ENCODE peak calls at places on chromosomes 12 and 14, in eight cellular contexts. K is AG04450; N is mammary epithelial cell; E is H7; O is neuronal stem cell; Q is AG10803; U is CD8-positive, alpha-beta T cell; Z is right cardiac atrium. R is an unnamed sample.
A peak's percentile ranks its signal among the peaks of the same experiment; 100 is the strongest.

GRCh38 chr12:77047341-77048202 is 17.8 kb downstream of the E2F7 start:
- DNase-seq in K (no peak), N (no peak), E (no peak), O (no peak), Q (peak; percentile 31), U (no peak), Z (no peak), R (no peak)

GRCh38 chr12:2395352-2395977 is 342.7 kb downstream of the CACNA1C start:
- DNase-seq in K (no peak), N (no peak), E (peak; percentile 89), O (peak; percentile 64), Q (peak; percentile 25), U (no peak), Z (peak; percentile 56), R (peak; percentile 8)

GRCh38 chr12:124809878-124810277 is 53.8 kb downstream of the SCARB1 start:
- DNase-seq in K (no peak), N (peak; percentile 26), E (no peak), O (no peak), Q (peak; percentile 57), U (no peak), Z (no peak), R (no peak)

GRCh38 chr12:65334534-65334933 is 56.1 kb downstream of the MSRB3 start:
- DNase-seq in K (no peak), N (peak; percentile 26), E (no peak), O (no peak), Q (peak; percentile 33), U (no peak), Z (no peak), R (no peak)

GRCh38 chr12:12903642-12904609 is 12.6 kb downstream of the GPRC5A start:
- DNase-seq in K (no peak), N (no peak), E (no peak), O (no peak), Q (no peak), U (no peak), Z (no peak), R (no peak)

GRCh38 chr12:64385468-64385867 is 5.1 kb downstream of the C12orf56 start:
- DNase-seq in K (no peak), N (peak; percentile 82), E (no peak), O (no peak), Q (no peak), U (no peak), Z (no peak), R (no peak)

GRCh38 chr12:59803735-59804134 is 207.9 kb downstream of the SLC16A7 start:
- DNase-seq in K (no peak), N (peak; percentile 23), E (no peak), O (no peak), Q (peak; percentile 25), U (no peak), Z (no peak), R (no peak)

GRCh38 chr12:78407722-78408121 is 456.9 kb upstream of the SYT1 start:
- DNase-seq in K (no peak), N (no peak), E (no peak), O (no peak), Q (no peak), U (no peak), Z (no peak), R (no peak)

GRCh38 chr12:108825205-108825950 is 32.0 kb downstream of the SSH1 start:
- DNase-seq in K (no peak), N (no peak), E (no peak), O (no peak), Q (peak; percentile 61), U (no peak), Z (no peak), R (no peak)

GRCh38 chr12:6364037-6364360 is 11.4 kb downstream of the SCNN1A start:
- DNase-seq in K (no peak), N (no peak), E (no peak), O (no peak), Q (no peak), U (no peak), Z (peak; percentile 67), R (no peak)

GRCh38 chr14:77763316-77763715 is 2.4 kb upstream of the SNW1 start:
- DNase-seq in K (no peak), N (no peak), E (no peak), O (no peak), Q (no peak), U (no peak), Z (no peak), R (no peak)

GRCh38 chr12:69430942-69431603 is 39.1 kb upstream of the FRS2 start:
- DNase-seq in K (no peak), N (no peak), E (no peak), O (no peak), Q (no peak), U (no peak), Z (peak; percentile 35), R (no peak)

GRCh38 chr12:46608431-46609280 is 217.1 kb downstream of the SLC38A4 start:
- DNase-seq in K (no peak), N (peak; percentile 35), E (no peak), O (no peak), Q (peak; percentile 88), U (no peak), Z (no peak), R (no peak)

GRCh38 chr12:123063535-123063934 is 83.1 kb downstream of the ARL6IP4 start:
- DNase-seq in K (no peak), N (no peak), E (peak; percentile 92), O (peak; percentile 33), Q (no peak), U (no peak), Z (no peak), R (no peak)

GRCh38 chr12:132282950-132283771 is 46.2 kb downstream of the GALNT9 start:
- DNase-seq in K (no peak), N (no peak), E (peak; percentile 85), O (no peak), Q (no peak), U (no peak), Z (no peak), R (no peak)

GRCh38 chr12:81815611-81816010 is 56.5 kb upstream of the PPFIA2 start:
- DNase-seq in K (no peak), N (no peak), E (no peak), O (no peak), Q (no peak), U (no peak), Z (no peak), R (no peak)

GRCh38 chr14:105178069-105178867 is 2.8 kb downstream of the NUDT14 start:
- DNase-seq in K (no peak), N (no peak), E (no peak), O (no peak), Q (no peak), U (no peak), Z (no peak), R (no peak)

DNA sequence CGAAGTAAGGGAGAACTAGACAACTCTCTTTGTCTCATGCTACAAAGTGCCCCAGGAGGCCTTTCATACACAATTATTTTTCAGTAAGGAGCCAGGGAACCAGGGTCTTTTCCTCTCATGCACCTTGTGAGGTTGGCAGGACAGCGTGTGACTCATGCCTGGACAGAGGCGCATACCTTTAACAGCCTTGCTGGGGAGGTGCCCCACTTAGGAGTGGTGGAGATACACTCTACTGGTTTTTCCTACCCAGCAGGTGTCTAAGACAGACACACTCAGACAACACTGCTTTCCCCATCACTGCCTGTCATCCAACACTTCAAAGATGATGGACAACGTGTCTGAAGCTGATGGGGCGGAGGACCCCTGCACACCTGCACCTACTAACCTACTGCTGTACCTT is 49.1 kb downstream of the B4GALNT3 start:
- DNase-seq in K (no peak), N (no peak), E (peak; percentile 30), O (no peak), Q (no peak), U (no peak), Z (no peak), R (no peak)
- H3K4me3 ChIP-seq in K (no peak overlapping the region), N (no peak overlapping the region), E (no peak overlapping the region), O (no peak overlapping the region), Q (no peak overlapping the region), U (no peak overlapping the region), Z (no peak overlapping the region), R (no peak overlapping the region)

DNA sequence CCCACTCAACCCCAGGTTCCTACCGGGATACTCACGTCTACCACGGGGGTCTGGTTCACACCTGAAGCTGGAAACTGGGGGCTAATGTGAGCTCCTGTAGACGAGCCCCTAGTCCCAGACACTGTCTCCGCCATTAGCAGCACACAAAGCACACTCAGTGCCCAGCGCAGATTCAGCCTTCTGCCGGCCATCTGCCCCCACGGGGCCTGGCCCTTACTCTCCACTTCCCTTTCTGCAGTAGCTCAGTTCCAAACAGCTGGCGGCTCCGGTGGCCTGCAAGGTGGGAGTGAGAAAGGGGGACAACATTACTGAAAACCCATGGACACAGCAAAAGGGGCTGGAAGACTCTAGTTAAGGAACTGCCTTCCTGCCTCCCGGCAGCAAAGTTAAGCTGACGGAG is 2.2 kb downstream of the SLC8B1 start:
- DNase-seq in K (no peak), N (no peak), E (no peak), O (no peak), Q (no peak), U (no peak), Z (no peak), R (no peak)
- H3K4me3 ChIP-seq in K (no peak overlapping the region), N (no peak overlapping the region), E (no peak overlapping the region), O (no peak overlapping the region), Q (no peak overlapping the region), U (peak overlapping the region; percentile 80), Z (no peak overlapping the region), R (no peak overlapping the region)

DNA sequence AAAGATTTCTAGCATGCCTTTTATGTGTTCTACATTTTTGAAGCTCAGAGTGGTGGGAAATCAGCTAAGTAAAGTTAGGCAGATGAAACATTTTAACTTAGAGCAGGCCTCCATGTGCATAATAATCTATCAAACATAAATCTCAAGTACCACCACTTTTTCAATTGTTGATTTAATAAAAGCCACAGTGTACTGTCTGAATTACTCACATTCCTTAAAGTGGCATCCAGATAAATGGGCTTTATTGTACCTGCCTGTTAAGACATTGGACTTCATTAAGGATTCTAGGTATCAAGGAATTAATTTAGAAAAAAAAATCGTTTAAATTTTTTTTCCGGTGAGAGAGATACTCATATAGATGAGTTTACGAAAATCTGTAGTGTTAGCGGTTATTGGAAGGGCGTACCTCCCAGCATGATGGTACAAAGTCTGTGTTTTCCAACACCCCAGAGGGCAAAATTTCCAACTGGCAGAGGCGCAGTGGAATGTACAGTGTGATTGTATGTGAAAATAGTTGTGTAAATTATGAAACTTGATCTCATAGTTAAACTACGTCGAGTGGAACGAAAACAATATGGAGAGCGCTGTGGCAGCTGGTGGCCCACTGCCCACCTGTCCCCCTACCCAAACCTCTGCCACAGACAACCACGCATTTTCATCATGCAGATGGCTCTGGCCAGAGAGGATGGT is 25.0 kb downstream of the ELK3 start:
- DNase-seq in K (no peak), N (peak; percentile 88), E (no peak), O (no peak), Q (no peak), U (no peak), Z (no peak), R (no peak)
- H3K4me3 ChIP-seq in K (peak overlapping the region; percentile 25), N (peak overlapping the region; percentile 38), E (no peak overlapping the region), O (no peak overlapping the region), Q (peak overlapping the region; percentile 17), U (no peak overlapping the region), Z (no peak overlapping the region), R (peak overlapping the region; percentile 2)

DNA sequence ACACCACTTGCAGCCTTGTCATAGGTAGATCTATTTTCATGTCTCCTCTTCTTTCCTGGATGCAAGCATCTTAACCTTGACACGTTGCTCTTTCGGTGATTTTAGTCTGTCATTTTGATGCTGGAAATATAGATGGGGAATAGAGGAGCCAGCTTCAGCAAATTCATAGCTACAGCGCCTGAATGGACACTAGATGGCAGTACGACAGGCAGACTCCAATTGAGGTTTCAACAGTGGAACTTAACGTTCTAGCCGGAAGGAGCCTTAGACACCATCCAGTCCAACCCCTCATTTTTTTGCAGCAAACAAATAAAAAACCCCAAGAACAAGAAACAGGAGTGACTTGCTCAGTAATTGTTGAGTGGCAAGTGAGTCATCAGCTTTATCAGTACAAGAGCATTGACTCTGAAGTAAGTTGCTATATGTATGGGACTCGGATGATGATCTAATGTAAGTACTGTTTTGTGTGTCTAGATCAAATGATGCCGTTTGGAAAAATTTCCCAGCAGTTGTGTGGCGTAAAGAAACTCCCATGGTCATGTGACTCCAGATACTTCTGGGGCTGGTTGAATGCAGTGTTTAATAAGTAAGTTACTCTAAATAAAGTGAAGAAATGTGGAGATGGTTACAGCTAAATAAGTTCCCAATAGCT is 9.0 kb downstream of the DMAC2L start:
- DNase-seq in K (peak; percentile 86), N (peak; percentile 99), E (peak; percentile 61), O (no peak), Q (peak; percentile 88), U (peak; percentile 29), Z (peak; percentile 45), R (peak; percentile 89)
- H3K4me3 ChIP-seq in K (peak overlapping the region; percentile 41), N (no peak overlapping the region), E (no peak overlapping the region), O (no peak overlapping the region), Q (peak overlapping the region; percentile 43), U (no peak overlapping the region), Z (peak overlapping the region; percentile 26), R (peak overlapping the region; percentile 29)

R was measured in retinal pigment epithelial cell.